ENCODE peak calls at places on chromosomes 16 and 17, in six cellular contexts. One of them, this sample, is unnamed. For H3K36me3, the result is how much of the 10 kb centered on the place peaks cover.

GRCh38 chr16:26756633-26757032 is 310.1 kb upstream of the C16orf82 start:
- DNase-seq in body of pancreas: no peak
- DNase-seq in upper lobe of right lung: no peak
- DNase-seq in cardiac muscle cell: no peak
- DNase-seq in esophagus muscularis mucosa: no peak
- DNase-seq in fibroblast of lung: no peak
- DNase-seq in this sample: no peak

GRCh38 chr17:74280093-74280513 is 6.1 kb downstream of the DNAI2 start:
- DNase-seq in body of pancreas: no peak
- DNase-seq in upper lobe of right lung: no peak
- DNase-seq in cardiac muscle cell: no peak
- DNase-seq in esophagus muscularis mucosa: no peak
- DNase-seq in fibroblast of lung: no peak
- DNase-seq in this sample: no peak

GRCh38 chr16:66620419-66620775 is 15.9 kb downstream of the CMTM3 start:
- DNase-seq in body of pancreas: no peak
- DNase-seq in upper lobe of right lung: no peak
- DNase-seq in cardiac muscle cell: no peak
- DNase-seq in esophagus muscularis mucosa: no peak
- DNase-seq in fibroblast of lung: no peak
- DNase-seq in this sample: no peak

GRCh38 chr16:53864819-53865491 is 161.0 kb downstream of the FTO start:
- DNase-seq in body of pancreas: no peak
- DNase-seq in upper lobe of right lung: no peak
- DNase-seq in cardiac muscle cell: no peak
- DNase-seq in esophagus muscularis mucosa: no peak
- DNase-seq in fibroblast of lung: peak
- DNase-seq in this sample: no peak

GRCh38 chr17:14203392-14203791 is 33.3 kb downstream of the CDRT15 start:
- DNase-seq in body of pancreas: no peak
- DNase-seq in upper lobe of right lung: no peak
- DNase-seq in cardiac muscle cell: no peak
- DNase-seq in esophagus muscularis mucosa: no peak
- DNase-seq in fibroblast of lung: no peak
- DNase-seq in this sample: no peak

GRCh38 chr17:76384222-76384986 is at the start of gene SPHK1:
- DNase-seq in body of pancreas: peak
- DNase-seq in upper lobe of right lung: peak
- DNase-seq in cardiac muscle cell: peak
- DNase-seq in esophagus muscularis mucosa: no peak
- DNase-seq in fibroblast of lung: peak
- DNase-seq in this sample: peak

GRCh38 chr17:18959845-18960240 is 7.9 kb downstream of the SLC5A10 start:
- DNase-seq in body of pancreas: no peak
- DNase-seq in upper lobe of right lung: no peak
- DNase-seq in cardiac muscle cell: no peak
- DNase-seq in esophagus muscularis mucosa: no peak
- DNase-seq in fibroblast of lung: no peak
- DNase-seq in this sample: no peak

GRCh38 chr16:89133457-89134127 is 38.0 kb upstream of the CDH15 start:
- DNase-seq in body of pancreas: no peak
- DNase-seq in upper lobe of right lung: peak
- DNase-seq in cardiac muscle cell: no peak
- DNase-seq in esophagus muscularis mucosa: no peak
- DNase-seq in fibroblast of lung: no peak
- DNase-seq in this sample: no peak

GRCh38 chr17:33201255-33201654 is 91.8 kb downstream of the ASIC2 start:
- DNase-seq in body of pancreas: no peak
- DNase-seq in upper lobe of right lung: no peak
- DNase-seq in cardiac muscle cell: no peak
- DNase-seq in esophagus muscularis mucosa: no peak
- DNase-seq in fibroblast of lung: no peak
- DNase-seq in this sample: no peak

GRCh38 chr16:65415460-65415859 is 293.6 kb upstream of the CDH11 start:
- DNase-seq in body of pancreas: no peak
- DNase-seq in upper lobe of right lung: no peak
- DNase-seq in cardiac muscle cell: no peak
- DNase-seq in esophagus muscularis mucosa: no peak
- DNase-seq in fibroblast of lung: peak
- DNase-seq in this sample: no peak

GRCh38 chr16:67516296-67517177 is 12.1 kb upstream of the RIPOR1 start:
- DNase-seq in body of pancreas: no peak
- DNase-seq in upper lobe of right lung: no peak
- DNase-seq in cardiac muscle cell: no peak
- DNase-seq in esophagus muscularis mucosa: peak
- DNase-seq in fibroblast of lung: peak
- DNase-seq in this sample: no peak

GRCh38 chr17:38620551-38621277 is 15.0 kb upstream of the SRCIN1 start:
- DNase-seq in body of pancreas: no peak
- DNase-seq in upper lobe of right lung: peak
- DNase-seq in cardiac muscle cell: no peak
- DNase-seq in esophagus muscularis mucosa: no peak
- DNase-seq in fibroblast of lung: no peak
- DNase-seq in this sample: no peak

GRCh38 chr16:31713945-31714898 is 159.4 kb upstream of the ZNF267 start:
- DNase-seq in body of pancreas: no peak
- DNase-seq in upper lobe of right lung: no peak
- DNase-seq in cardiac muscle cell: peak
- DNase-seq in esophagus muscularis mucosa: no peak
- DNase-seq in fibroblast of lung: no peak
- DNase-seq in this sample: no peak

GRCh38 chr17:32960815-32961214 is 30.8 kb upstream of the SPACA3 start:
- DNase-seq in body of pancreas: no peak
- DNase-seq in upper lobe of right lung: no peak
- DNase-seq in cardiac muscle cell: no peak
- DNase-seq in esophagus muscularis mucosa: no peak
- DNase-seq in fibroblast of lung: peak
- DNase-seq in this sample: no peak

GRCh38 chr16:75402821-75403475 is 30.4 kb downstream of the CFDP1 start:
- DNase-seq in body of pancreas: peak
- DNase-seq in upper lobe of right lung: no peak
- DNase-seq in cardiac muscle cell: peak
- DNase-seq in esophagus muscularis mucosa: no peak
- DNase-seq in fibroblast of lung: peak
- DNase-seq in this sample: no peak

GRCh38 chr17:78935419-78936323 is 10.5 kb upstream of the TIMP2 start:
- DNase-seq in body of pancreas: no peak
- DNase-seq in upper lobe of right lung: no peak
- DNase-seq in cardiac muscle cell: no peak
- DNase-seq in esophagus muscularis mucosa: no peak
- DNase-seq in fibroblast of lung: peak
- DNase-seq in this sample: peak

GRCh38 chr17:50769884-50770283 is 2.6 kb upstream of the ANKRD40CL start:
- DNase-seq in body of pancreas: peak
- DNase-seq in upper lobe of right lung: no peak
- DNase-seq in cardiac muscle cell: no peak
- DNase-seq in esophagus muscularis mucosa: peak
- DNase-seq in fibroblast of lung: no peak
- DNase-seq in this sample: no peak

GRCh38 chr17:31225831-31226230 is 71.2 kb downstream of the OMG start:
- DNase-seq in body of pancreas: no peak
- DNase-seq in upper lobe of right lung: no peak
- DNase-seq in cardiac muscle cell: no peak
- DNase-seq in esophagus muscularis mucosa: no peak
- DNase-seq in fibroblast of lung: no peak
- DNase-seq in this sample: no peak

GRCh38 chr17:79684132-79684985 is 46.4 kb upstream of the ENPP7 start:
- DNase-seq in body of pancreas: no peak
- DNase-seq in upper lobe of right lung: no peak
- DNase-seq in cardiac muscle cell: no peak
- DNase-seq in esophagus muscularis mucosa: no peak
- DNase-seq in fibroblast of lung: no peak
- DNase-seq in this sample: no peak

GRCh38 chr17:29929006-29929543 is 953 bp downstream of the SSH2 start:
- DNase-seq in body of pancreas: peak
- DNase-seq in upper lobe of right lung: no peak
- DNase-seq in cardiac muscle cell: peak
- DNase-seq in esophagus muscularis mucosa: no peak
- DNase-seq in fibroblast of lung: peak
- DNase-seq in this sample: no peak

GRCh38 chr16:88469615-88470395 is 16.7 kb downstream of the ZFPM1 start:
- DNase-seq in body of pancreas: no peak
- DNase-seq in upper lobe of right lung: no peak
- DNase-seq in cardiac muscle cell: no peak
- DNase-seq in esophagus muscularis mucosa: no peak
- DNase-seq in fibroblast of lung: no peak
- DNase-seq in this sample: no peak

GRCh38 chr17:82318772-82319606 is 1.6 kb upstream of the CD7 start:
- DNase-seq in body of pancreas: no peak
- DNase-seq in upper lobe of right lung: no peak
- DNase-seq in cardiac muscle cell: no peak
- DNase-seq in esophagus muscularis mucosa: no peak
- DNase-seq in fibroblast of lung: no peak
- DNase-seq in this sample: no peak

GRCh38 chr16:85349413-85350145 is 237.3 kb upstream of the CIBAR2 start:
- DNase-seq in body of pancreas: no peak
- DNase-seq in upper lobe of right lung: no peak
- DNase-seq in cardiac muscle cell: no peak
- DNase-seq in esophagus muscularis mucosa: no peak
- DNase-seq in fibroblast of lung: no peak
- DNase-seq in this sample: peak

GRCh38 chr17:32827227-32827626 is 49.7 kb downstream of the MYO1D start:
- DNase-seq in body of pancreas: no peak
- DNase-seq in upper lobe of right lung: no peak
- DNase-seq in cardiac muscle cell: no peak
- DNase-seq in esophagus muscularis mucosa: no peak
- DNase-seq in fibroblast of lung: no peak
- DNase-seq in this sample: no peak

GRCh38 chr17:142102-142661 is 4.8 kb downstream of the SCGB1C2 start:
- DNase-seq in body of pancreas: peak
- DNase-seq in upper lobe of right lung: peak
- DNase-seq in cardiac muscle cell: no peak
- DNase-seq in esophagus muscularis mucosa: no peak
- DNase-seq in fibroblast of lung: peak
- DNase-seq in this sample: peak

DNA sequence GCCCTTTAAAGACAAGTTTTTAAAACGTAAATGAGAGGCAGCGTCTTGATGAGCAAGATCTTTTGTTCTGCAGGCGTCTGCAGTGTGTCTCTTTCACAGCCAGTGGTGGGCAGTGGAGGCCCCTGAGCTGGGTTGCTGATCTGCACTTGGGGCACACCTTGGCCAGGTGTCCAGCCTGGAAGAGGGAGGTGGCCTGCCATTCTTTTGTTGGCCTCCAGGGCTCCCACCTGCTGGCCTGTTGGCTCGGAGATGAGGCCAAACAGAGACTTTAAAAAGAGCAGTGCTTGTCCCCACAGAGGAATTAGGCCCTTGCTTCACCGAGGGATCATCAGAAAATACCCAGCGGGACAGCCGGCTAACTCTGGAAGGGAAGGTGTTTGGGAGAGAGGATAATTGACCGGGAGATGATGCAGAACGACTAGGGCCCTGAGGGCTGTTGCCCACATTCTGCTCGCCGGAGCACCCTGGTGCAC is 145.9 kb upstream of the PLCG2 start:
- DNase-seq in body of pancreas: no peak
- DNase-seq in upper lobe of right lung: no peak
- DNase-seq in cardiac muscle cell: no peak
- DNase-seq in esophagus muscularis mucosa: no peak
- DNase-seq in fibroblast of lung: no peak
- DNase-seq in this sample: no peak
- TF ChIP-seq CTCF in body of pancreas: no peak
- TF ChIP-seq CTCF in upper lobe of right lung: peak
- TF ChIP-seq CTCF in cardiac muscle cell: no peak
- TF ChIP-seq CTCF in esophagus muscularis mucosa: no peak
- TF ChIP-seq CTCF in fibroblast of lung: peak
- TF ChIP-seq CTCF in this sample: no peak

GRCh38 chr16:58536278-58536677 is 21.0 kb downstream of the SETD6 start:
- DNase-seq in body of pancreas: no peak
- DNase-seq in upper lobe of right lung: no peak
- DNase-seq in cardiac muscle cell: no peak
- DNase-seq in esophagus muscularis mucosa: no peak
- DNase-seq in fibroblast of lung: no peak
- DNase-seq in this sample: no peak
- H3K36me3 ChIP-seq in body of pancreas: under half
- H3K36me3 ChIP-seq in upper lobe of right lung: half or more
- H3K36me3 ChIP-seq in cardiac muscle cell: half or more
- H3K36me3 ChIP-seq in esophagus muscularis mucosa: half or more
- H3K36me3 ChIP-seq in fibroblast of lung: under half
- H3K36me3 ChIP-seq in this sample: under half

DNA sequence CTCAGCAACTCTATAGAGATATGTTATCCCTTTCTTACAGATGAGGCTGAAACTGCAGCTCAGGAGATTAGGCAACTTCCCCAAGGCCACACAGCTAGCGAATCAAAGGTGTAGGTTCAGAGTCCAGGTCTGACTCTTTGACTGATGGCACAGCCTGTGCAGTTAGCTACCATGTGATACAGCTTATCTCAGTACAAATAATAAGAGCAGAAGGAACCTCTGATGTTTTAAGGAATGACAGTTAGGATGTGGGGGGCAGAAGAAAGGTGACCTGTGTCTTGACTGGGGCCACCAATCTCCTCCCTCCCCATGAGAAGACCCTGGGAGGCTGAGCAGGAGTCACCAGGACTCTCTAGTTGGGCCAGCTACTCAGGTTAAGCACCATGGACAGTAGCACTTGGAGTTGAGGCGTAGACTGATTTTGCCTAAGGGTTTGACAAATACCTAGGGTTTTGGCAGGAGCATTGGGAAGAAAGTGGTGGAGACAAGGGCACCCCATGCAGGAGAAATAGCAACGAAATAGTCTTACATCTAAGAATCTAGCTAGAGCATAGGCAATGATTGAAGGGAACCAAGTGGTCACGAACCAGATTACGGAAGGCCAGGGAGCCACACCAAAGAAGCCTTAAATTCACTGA is 22.8 kb upstream of the ACSM2B start:
- DNase-seq in body of pancreas: peak
- DNase-seq in upper lobe of right lung: no peak
- DNase-seq in cardiac muscle cell: peak
- DNase-seq in esophagus muscularis mucosa: no peak
- DNase-seq in fibroblast of lung: no peak
- DNase-seq in this sample: no peak
- TF ChIP-seq CTCF in body of pancreas: no peak
- TF ChIP-seq CTCF in upper lobe of right lung: no peak
- TF ChIP-seq CTCF in cardiac muscle cell: no peak
- TF ChIP-seq CTCF in esophagus muscularis mucosa: no peak
- TF ChIP-seq CTCF in fibroblast of lung: no peak
- TF ChIP-seq CTCF in this sample: no peak

DNA sequence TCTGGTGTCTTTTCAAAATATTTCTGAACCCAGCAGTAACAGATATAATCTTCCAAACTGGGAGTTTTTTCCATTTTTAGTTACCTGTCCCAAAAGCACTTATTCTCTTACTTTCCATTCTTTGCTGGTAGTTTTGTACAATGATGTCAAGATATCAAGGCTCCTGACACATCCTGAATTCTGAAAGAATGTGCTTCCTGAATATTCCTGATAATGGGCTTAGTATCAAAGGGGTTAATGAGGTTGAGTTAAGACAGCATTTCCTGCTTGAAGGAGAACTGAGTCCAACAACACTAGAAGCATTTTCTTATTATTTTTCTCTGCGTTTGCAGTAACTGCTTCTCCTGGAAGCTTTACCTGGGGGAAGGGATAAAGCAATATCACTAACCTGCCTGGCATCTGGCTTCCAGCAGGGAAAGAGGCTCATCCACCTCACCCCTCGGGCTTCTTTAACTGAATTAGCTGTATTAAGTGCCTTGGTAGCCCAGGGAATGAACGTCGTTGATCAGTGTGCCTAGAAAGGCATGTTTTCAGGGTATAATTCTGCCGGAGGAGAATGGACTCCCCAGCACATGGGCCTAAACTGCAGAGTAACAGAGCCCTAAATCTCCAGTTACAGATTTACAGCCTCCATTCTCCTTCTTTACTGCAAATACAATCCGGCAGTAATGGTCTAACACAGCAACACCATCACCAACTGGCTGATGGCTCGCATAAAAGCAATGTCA is 134.4 kb downstream of the SNX11 start:
- DNase-seq in body of pancreas: no peak
- DNase-seq in upper lobe of right lung: no peak
- DNase-seq in cardiac muscle cell: no peak
- DNase-seq in esophagus muscularis mucosa: no peak
- DNase-seq in fibroblast of lung: no peak
- DNase-seq in this sample: no peak
- H3K36me3 ChIP-seq in body of pancreas: under half
- H3K36me3 ChIP-seq in upper lobe of right lung: under half
- H3K36me3 ChIP-seq in cardiac muscle cell: under half
- H3K36me3 ChIP-seq in esophagus muscularis mucosa: under half
- H3K36me3 ChIP-seq in fibroblast of lung: under half
- H3K36me3 ChIP-seq in this sample: under half

This sample was measured in testis.